ENCODE peak calls at places on chromosome 21, in five cellular contexts. Q is WTC11; C is heart right ventricle; J is CD8-positive, alpha-beta T cell; S is psoas muscle. W is an unnamed sample.

GRCh38 chr21:38985423-38986378 is 180.0 kb downstream of the ETS2 start:
- DNase-seq in Q (no peak), C (peak; percentile 75), J (no peak), S (peak; percentile 67), W (no peak)

GRCh38 chr21:44874497-44875331 is 1.2 kb upstream of the PTTG1IP start:
- DNase-seq in Q (peak; percentile 42), C (peak; percentile 77), J (peak; percentile 51), S (peak; percentile 75), W (peak; percentile 43)

GRCh38 chr21:32260130-32260529 is 18.7 kb downstream of the MIS18A start:
- DNase-seq in Q (no peak), C (no peak), J (no peak), S (no peak), W (no peak)

GRCh38 chr21:35045539-35046222 is 3.4 kb downstream of the RUNX1 start:
- DNase-seq in Q (no peak), C (no peak), J (peak; percentile 72), S (no peak), W (peak; percentile 41)

GRCh38 chr21:46448108-46448507 is 10.6 kb upstream of the DIP2A start:
- DNase-seq in Q (no peak), C (no peak), J (no peak), S (no peak), W (no peak)

GRCh38 chr21:21156919-21157318 is 158.7 kb downstream of the NCAM2 start:
- DNase-seq in Q (no peak), C (no peak), J (no peak), S (no peak), W (no peak)

GRCh38 chr21:35108887-35109286 is 59.8 kb upstream of the RUNX1 start:
- DNase-seq in Q (no peak), C (no peak), J (no peak), S (no peak), W (no peak)

GRCh38 chr21:45844181-45844580 is 137.4 kb upstream of the COL6A1 start:
- DNase-seq in Q (no peak), C (no peak), J (no peak), S (no peak), W (no peak)

GRCh38 chr21:46406001-46406400 is 52.7 kb upstream of the DIP2A start:
- DNase-seq in Q (no peak), C (no peak), J (no peak), S (peak; percentile 10), W (no peak)

GRCh38 chr21:36753556-36753955 is 54.6 kb downstream of the SIM2 start:
- DNase-seq in Q (no peak), C (no peak), J (no peak), S (no peak), W (no peak)
- TF ChIP-seq CTCF in Q (no peak), C (no peak), J (no peak), S (no peak), W (no peak)

GRCh38 chr21:17819878-17820232 is 699 bp upstream of the C21orf91 start:
- DNase-seq in Q (no peak), C (no peak), J (no peak), S (no peak), W (no peak)
- TF ChIP-seq CTCF in Q (no peak), C (no peak), J (no peak), S (no peak), W (peak; percentile 15)

GRCh38 chr21:18164483-18164882 is 80.2 kb upstream of the CHODL start:
- DNase-seq in Q (no peak), C (no peak), J (no peak), S (no peak), W (no peak)

GRCh38 chr21:18164933-18165332 is 79.7 kb upstream of the CHODL start:
- DNase-seq in Q (no peak), C (no peak), J (no peak), S (no peak), W (no peak)

DNA sequence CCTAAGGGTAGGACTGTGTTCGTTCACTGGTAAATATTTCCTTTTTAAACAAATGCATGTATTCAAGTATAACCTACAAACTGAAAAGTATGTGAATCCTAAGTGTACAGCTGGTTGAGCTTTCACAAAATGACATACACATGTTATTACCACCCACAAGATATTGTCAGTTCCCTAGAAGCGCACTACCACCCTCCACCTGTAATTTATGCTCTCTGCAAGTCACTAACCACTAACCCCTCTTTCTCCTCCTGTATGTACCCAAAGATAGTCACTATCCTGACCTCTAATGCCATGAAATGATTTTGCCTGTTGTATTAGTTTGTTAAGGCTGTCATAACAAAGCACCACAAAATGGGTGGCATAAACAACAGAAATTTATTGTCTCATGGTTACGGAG is 82.8 kb upstream of the CHODL start:
- DNase-seq in Q (no peak), C (no peak), J (no peak), S (no peak), W (no peak)
- TF ChIP-seq CTCF in Q (no peak), C (no peak), J (no peak), S (no peak), W (no peak)

GRCh38 chr21:42113926-42114409 is 42.9 kb downstream of the UMODL1 start:
- DNase-seq in Q (no peak), C (no peak), J (no peak), S (peak; percentile 53), W (no peak)
- TF ChIP-seq CTCF in Q (no peak), C (peak; percentile 19), J (no peak), S (no peak), W (no peak)

DNA sequence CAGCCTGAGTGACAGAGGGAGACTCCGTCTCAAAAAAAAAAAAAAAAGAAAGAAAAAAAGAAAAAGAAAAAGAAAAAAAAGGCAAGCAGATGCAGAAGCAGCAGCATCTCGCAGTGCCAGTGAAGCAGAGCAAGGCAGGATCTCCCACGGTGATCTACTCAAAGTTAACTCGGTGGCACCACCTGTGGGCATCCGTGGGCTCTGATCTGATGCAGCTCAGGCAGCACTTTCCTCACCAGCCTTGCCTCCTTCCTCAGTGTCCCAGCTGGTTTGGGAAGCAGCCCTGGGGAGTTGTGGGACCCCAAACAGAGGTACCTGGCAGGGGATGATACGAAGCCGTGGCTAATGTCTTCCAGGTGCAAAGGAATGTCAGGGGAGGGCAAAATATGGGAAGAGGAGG is 104.3 kb upstream of the KRTAP19-8 start:
- DNase-seq in Q (no peak), C (no peak), J (peak; percentile 59), S (no peak), W (no peak)
- TF ChIP-seq CTCF in Q (no peak), C (peak; percentile 11), J (peak; percentile 15), S (no peak), W (no peak)

DNA sequence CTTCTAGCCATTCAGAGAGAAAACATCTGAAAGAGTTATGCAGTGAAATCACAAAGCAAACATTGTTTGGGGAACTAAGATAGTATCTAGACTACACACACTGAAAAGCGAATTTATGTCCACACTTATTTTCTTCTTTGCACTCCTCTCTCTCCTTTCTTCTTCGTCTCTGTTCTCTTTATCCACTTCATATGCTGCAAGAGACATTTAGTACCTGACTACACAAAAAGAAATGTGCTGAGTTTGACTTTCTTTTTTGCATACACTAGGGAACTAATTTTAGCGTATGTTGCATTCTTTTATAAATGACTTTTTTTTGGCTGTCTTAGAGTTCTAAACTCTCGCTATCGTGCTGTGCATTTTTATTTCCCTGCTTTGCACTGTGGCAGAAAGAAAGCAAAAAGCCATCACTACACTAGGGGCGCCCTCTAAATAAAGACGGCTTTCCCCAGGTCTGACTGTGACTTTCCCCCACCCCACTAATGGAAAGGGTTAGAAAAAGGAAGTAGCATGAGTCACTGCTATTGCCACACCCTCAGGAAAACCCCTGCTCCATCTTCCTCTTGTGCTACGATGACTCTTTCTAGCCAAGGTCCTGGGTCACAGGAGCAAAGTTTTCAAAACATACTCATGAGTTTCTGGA is 65.7 kb downstream of the MAP3K7CL start:
- DNase-seq in Q (no peak), C (peak; percentile 56), J (peak; percentile 57), S (no peak), W (peak; percentile 19)
- TF ChIP-seq CTCF in Q (no peak), C (peak; percentile 56), J (peak; percentile 24), S (no peak), W (no peak)

W was measured in natural killer cell.